ENCODE peak calls at places on chromosomes 6 and 20, in nine cellular contexts. A is NCI-H345; D is Kasumi-1; M is head of caudate nucleus; B is globus pallidus; S is lower leg skin; E is anterior cingulate cortex; Z is stimulated activated naive CD8-positive, alpha-beta T cell treated with anti-CD3 and anti-CD28 coated beads, Interleukin-15, amount 100 ng/mL, for 72 hours; W is astrocyte of the spinal cord. V is an unnamed sample.

GRCh38 chr6:81998432-81998831 is 246.0 kb upstream of the TENT5A start:
- DNase-seq in E (no peak), B (no peak), W (peak), S (no peak), Z (no peak), D (no peak), M (no peak), A (no peak), V (no peak)

GRCh38 chr20:23260181-23260840 is 90.3 kb upstream of the NXT1 start:
- DNase-seq in S (no peak), B (no peak), W (no peak), M (no peak), Z (no peak), A (no peak), D (no peak), E (no peak), V (no peak)

GRCh38 chr20:8398289-8399051 is 266.4 kb downstream of the PLCB1 start:
- DNase-seq in Z (no peak), D (no peak), M (no peak), E (no peak), W (no peak), B (no peak), S (no peak), A (no peak), V (no peak)

GRCh38 chr6:390914-391558 is 516 bp upstream of the IRF4 start:
- DNase-seq in S (no peak), E (no peak), B (no peak), M (no peak), W (no peak), A (no peak), D (peak), Z (peak), V (peak)

GRCh38 chr6:95091823-95092436 is 485.4 kb upstream of the MANEA start:
- DNase-seq in Z (no peak), S (no peak), M (no peak), B (peak), D (peak), A (peak), E (no peak), W (peak), V (no peak)

GRCh38 chr20:14288341-14289330 is 48.8 kb downstream of the FLRT3 start:
- DNase-seq in A (no peak), Z (no peak), E (no peak), B (no peak), M (no peak), S (no peak), W (peak), D (no peak), V (no peak)

GRCh38 chr20:58528412-58528811 is 13.2 kb upstream of the APCDD1L start:
- DNase-seq in Z (no peak), W (no peak), M (no peak), B (no peak), A (no peak), D (no peak), S (no peak), E (no peak), V (no peak)

GRCh38 chr6:51893356-51893755 is 194.1 kb downstream of the PKHD1 start:
- DNase-seq in D (no peak), W (no peak), Z (no peak), E (no peak), B (no peak), A (no peak), S (no peak), M (no peak), V (no peak)

GRCh38 chr6:12580296-12580695 is 136.3 kb upstream of the PHACTR1 start:
- DNase-seq in M (no peak), W (peak), B (no peak), A (no peak), D (no peak), S (no peak), Z (no peak), E (no peak), V (no peak)

GRCh38 chr6:21953831-21954801 is 342.7 kb downstream of the PRL start:
- DNase-seq in Z (no peak), D (peak), B (peak), E (no peak), M (no peak), S (no peak), A (no peak), W (peak), V (no peak)

GRCh38 chr6:123829302-123829953 is 25.8 kb downstream of the NKAIN2 start:
- DNase-seq in Z (no peak), D (no peak), W (peak), M (no peak), B (no peak), A (no peak), S (no peak), E (no peak), V (no peak)

GRCh38 chr6:118387921-118388701 is 160.0 kb upstream of the PLN start:
- DNase-seq in E (no peak), M (no peak), B (no peak), Z (no peak), A (no peak), S (no peak), D (no peak), W (peak), V (no peak)

GRCh38 chr20:57167971-57168693 is 98.3 kb downstream of the BMP7 start:
- DNase-seq in W (no peak), E (peak), B (peak), M (no peak), Z (no peak), A (no peak), D (no peak), S (no peak), V (no peak)

GRCh38 chr6:39917329-39917728 is 16.9 kb downstream of the MOCS1 start:
- DNase-seq in S (no peak), B (no peak), M (no peak), A (no peak), E (no peak), Z (no peak), W (no peak), D (no peak), V (no peak)

GRCh38 chr6:82013561-82014275 is 233.8 kb downstream of the IBTK start:
- DNase-seq in Z (no peak), D (no peak), E (no peak), M (no peak), W (peak), B (no peak), S (peak), A (no peak), V (no peak)

GRCh38 chr6:75084872-75085381 is 120.9 kb downstream of the COL12A1 start:
- DNase-seq in D (no peak), E (no peak), Z (no peak), B (no peak), A (no peak), W (no peak), S (no peak), M (peak), V (no peak)

GRCh38 chr20:47815866-47816265 is 30.6 kb upstream of the SULF2 start:
- DNase-seq in Z (no peak), D (no peak), B (no peak), S (no peak), W (no peak), M (no peak), E (no peak), A (no peak), V (no peak)

GRCh38 chr20:17624551-17625245 is 54.8 kb downstream of the DSTN start:
- DNase-seq in Z (no peak), A (no peak), E (no peak), D (no peak), M (no peak), S (no peak), W (no peak), B (no peak), V (no peak)

GRCh38 chr6:119749341-119749740 is 399.8 kb upstream of the MAN1A1 start:
- DNase-seq in Z (no peak), B (no peak), S (no peak), E (no peak), A (no peak), D (no peak), W (no peak), M (no peak), V (no peak)

GRCh38 chr6:80566361-80566760 is 459.9 kb downstream of the BCKDHB start:
- DNase-seq in W (no peak), E (no peak), B (no peak), Z (no peak), D (no peak), M (no peak), S (no peak), A (no peak), V (no peak)

GRCh38 chr6:41386594-41386993 is 51.2 kb downstream of the NCR2 start:
- DNase-seq in A (no peak), M (no peak), D (no peak), S (no peak), E (no peak), W (no peak), Z (no peak), B (no peak), V (no peak)

GRCh38 chr6:3518356-3518841 is 61.5 kb upstream of the SLC22A23 start:
- DNase-seq in D (no peak), E (no peak), B (no peak), A (no peak), Z (no peak), M (no peak), W (peak), S (peak), V (no peak)

GRCh38 chr20:1002682-1003561 is 811 bp upstream of the RSPO4 start:
- DNase-seq in A (no peak), D (no peak), Z (no peak), B (no peak), E (no peak), W (no peak), S (no peak), M (no peak), V (no peak)

GRCh38 chr6:2959909-2960719 is 11.3 kb downstream of the SERPINB6 start:
- DNase-seq in W (peak), E (no peak), M (no peak), Z (no peak), D (no peak), A (no peak), S (no peak), B (no peak), V (no peak)

GRCh38 chr20:51661609-51662178 is 106.5 kb downstream of the ATP9A start:
- DNase-seq in W (peak), A (no peak), M (no peak), D (no peak), Z (peak), E (no peak), B (no peak), S (no peak), V (peak)

GRCh38 chr20:25622450-25623224 is 1.2 kb downstream of the NANP start:
- DNase-seq in W (peak), Z (no peak), A (peak), M (no peak), D (peak), E (no peak), S (no peak), B (no peak), V (no peak)

GRCh38 chr6:13444604-13445003 is 42.8 kb downstream of the GFOD1 start:
- DNase-seq in W (no peak), D (no peak), B (no peak), A (no peak), Z (no peak), E (no peak), S (no peak), M (no peak), V (no peak)